ENCODE peak calls at places on chromosome 9, in six cellular contexts. V is activated T-helper 9 cell treated with anti-CD3 and anti-CD28 coated beads, Interleukin-2, amount 50 U/mL, for 16 hours; B is ELF-1; U is tibial nerve; P is stimulated activated CD4-positive, alpha-beta T cell treated with anti-CD3 and anti-CD28 coated beads, Interleukin-1b, Interleukin-23, amount 100 ng/mL, for 24 hours; E is SW 1271. S is an unnamed sample.
A peak's percentile ranks its signal among the peaks of the same experiment; 100 is the strongest.

GRCh38 chr9:77546391-77546790 is 101.7 kb downstream of the GNA14 start:
- DNase-seq in V (no peak), B (no peak), U (no peak), P (no peak), E (no peak), S (no peak)

GRCh38 chr9:130480673-130481072 is 35.9 kb downstream of the ASS1 start:
- DNase-seq in V (no peak), B (peak; percentile 60), U (no peak), P (no peak), E (no peak), S (no peak)

GRCh38 chr9:101737705-101738565 is 512 bp downstream of the GRIN3A start:
- DNase-seq in V (no peak), B (peak; percentile 26), U (no peak), P (no peak), E (no peak), S (no peak)

GRCh38 chr9:120934271-120934670 is 7.7 kb upstream of the TRAF1 start:
- DNase-seq in V (no peak), B (no peak), U (no peak), P (no peak), E (no peak), S (no peak)

GRCh38 chr9:134369416-134370212 is 43.4 kb downstream of the RXRA start:
- DNase-seq in V (no peak), B (no peak), U (no peak), P (no peak), E (no peak), S (no peak)

GRCh38 chr9:77210116-77210515 is 32.8 kb downstream of the VPS13A start:
- DNase-seq in V (no peak), B (no peak), U (no peak), P (no peak), E (no peak), S (no peak)

GRCh38 chr9:133955821-133956411 is 36.2 kb downstream of the VAV2 start:
- DNase-seq in V (no peak), B (peak; percentile 56), U (no peak), P (no peak), E (no peak), S (peak; percentile 79)

GRCh38 chr9:131942076-131942720 is 137.5 kb downstream of the MED27 start:
- DNase-seq in V (no peak), B (no peak), U (no peak), P (no peak), E (no peak), S (no peak)

GRCh38 chr9:87206064-87206661 is 258.9 kb upstream of the GAS1 start:
- DNase-seq in V (no peak), B (no peak), U (no peak), P (no peak), E (no peak), S (no peak)

GRCh38 chr9:2749485-2749884 is 32.2 kb downstream of the KCNV2 start:
- DNase-seq in V (no peak), B (no peak), U (no peak), P (no peak), E (no peak), S (no peak)

GRCh38 chr9:83449166-83449565 is 89.0 kb downstream of the FRMD3 start:
- DNase-seq in V (no peak), B (no peak), U (no peak), P (no peak), E (no peak), S (no peak)

GRCh38 chr9:104339692-104340091 is 164.4 kb upstream of the OR13F1 start:
- DNase-seq in V (no peak), B (no peak), U (no peak), P (no peak), E (no peak), S (no peak)

GRCh38 chr9:209143-209758 is 5.4 kb upstream of the DOCK8 start:
- DNase-seq in V (no peak), B (no peak), U (no peak), P (no peak), E (no peak), S (no peak)